ENCODE peak calls at places on chromosomes 6 and 20, in four cellular contexts. L is AG04450, E is Peyer's patch, H is glutamatergic neuron. N is an unnamed sample.

GRCh38 chr6:132466952-132467351 is 46.0 kb downstream of the STX7 start:
- DNase-seq in L (peak), E (no peak), H (no peak), N (no peak)

GRCh38 chr6:5998741-5999687 is 7.7 kb downstream of the NRN1 start:
- DNase-seq in H (peak), E (no peak), L (no peak), N (no peak)

GRCh38 chr6:21965953-21966539 is 330.8 kb downstream of the PRL start:
- DNase-seq in H (no peak), E (no peak), L (no peak), N (no peak)

GRCh38 chr6:152680151-152680550 is 17.5 kb upstream of the MYCT1 start:
- DNase-seq in L (no peak), H (no peak), E (no peak), N (no peak)

GRCh38 chr20:41748756-41749582 is 130.8 kb upstream of the CHD6 start:
- DNase-seq in L (no peak), E (no peak), H (no peak), N (no peak)

GRCh38 chr6:14711056-14711703 is 534.7 kb upstream of the JARID2 start:
- DNase-seq in H (no peak), L (peak), E (peak), N (no peak)

GRCh38 chr20:48897298-48898044 is 24.0 kb upstream of the ARFGEF2 start:
- DNase-seq in H (no peak), L (peak), E (no peak), N (no peak)

GRCh38 chr6:46325561-46326525 is 155.1 kb upstream of the ENPP5 start:
- DNase-seq in E (no peak), L (no peak), H (peak), N (no peak)

GRCh38 chr6:13427838-13428527 is 59.4 kb downstream of the GFOD1 start:
- DNase-seq in E (peak), H (no peak), L (no peak), N (peak)

GRCh38 chr6:155033021-155033801 is 38.1 kb downstream of the TIAM2 start:
- DNase-seq in L (no peak), E (no peak), H (no peak), N (no peak)

GRCh38 chr6:80976336-80976735 is 776.1 kb downstream of the TENT5A start:
- DNase-seq in H (no peak), E (no peak), L (no peak), N (no peak)

GRCh38 chr6:133392641-133393040 is 151.5 kb downstream of the EYA4 start:
- DNase-seq in L (no peak), E (no peak), H (no peak), N (no peak)

GRCh38 chr6:10413850-10414765 is 766 bp downstream of the TFAP2A start:
- DNase-seq in E (no peak), L (no peak), H (peak), N (no peak)
- TF ChIP-seq CTCF in E (no peak), L (no peak), H (no peak), N (no peak)

DNA sequence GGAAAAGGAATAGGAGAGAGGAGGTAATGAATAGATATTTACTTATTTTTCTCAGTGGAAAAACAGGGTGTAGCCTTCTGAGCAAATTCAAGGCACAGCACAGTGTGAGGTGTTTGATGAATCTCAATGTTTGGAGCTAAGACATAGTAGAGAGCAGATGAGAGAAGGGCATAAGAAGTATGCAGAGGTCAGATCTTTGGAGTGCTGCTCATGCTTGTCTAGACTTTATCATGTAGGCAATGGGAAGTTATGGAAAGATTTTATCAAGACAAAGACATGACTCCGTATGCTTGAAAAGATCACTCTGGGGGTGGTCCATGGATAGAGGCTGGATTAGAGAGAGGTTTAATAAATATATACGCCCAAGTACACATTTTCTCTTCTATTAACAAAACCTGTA is 217.0 kb upstream of the CNR1 start:
- DNase-seq in E (no peak), L (no peak), H (no peak), N (no peak)
- TF ChIP-seq CTCF in E (no peak), L (no peak), H (no peak), N (no peak)

GRCh38 chr6:62285612-62286469 is at the start of gene KHDRBS2:
- DNase-seq in H (peak), E (peak), L (no peak), N (peak)

GRCh38 chr6:62283359-62283758 is 2.7 kb downstream of the KHDRBS2 start:
- DNase-seq in H (no peak), L (no peak), E (no peak), N (no peak)

GRCh38 chr6:62286470-62286843 is 432 bp upstream of the KHDRBS2 start:
- DNase-seq in E (peak), H (no peak), L (no peak), N (no peak)

GRCh38 chr6:62284725-62285124 is 1.3 kb downstream of the KHDRBS2 start:
- DNase-seq in E (no peak), L (no peak), H (no peak), N (no peak)

DNA sequence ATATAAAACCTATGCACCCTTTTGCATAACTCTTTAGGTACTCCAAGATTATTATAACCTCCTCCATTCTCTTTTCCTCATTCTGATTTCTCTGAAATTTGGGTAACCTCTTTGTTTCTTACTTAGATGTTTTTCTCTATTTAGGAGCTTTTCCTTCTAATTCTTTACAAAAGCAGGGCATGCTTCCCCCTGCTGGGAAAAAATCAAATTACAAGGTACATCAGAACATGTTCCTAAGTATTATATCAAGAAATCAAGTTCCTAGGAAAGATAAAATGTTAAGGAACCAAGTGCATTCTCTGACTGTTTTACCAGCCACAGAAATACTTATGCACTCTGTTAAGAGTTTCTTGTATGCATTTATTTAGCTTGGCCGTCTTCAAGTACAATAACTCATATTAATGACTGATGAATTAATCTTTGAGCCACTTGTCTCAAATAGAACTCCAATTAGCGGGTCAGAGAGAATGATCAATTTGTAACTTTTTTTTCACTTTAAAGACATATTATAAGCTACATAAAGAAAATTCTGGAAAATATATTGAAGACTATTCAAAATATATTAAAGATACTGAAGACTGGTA is 2.1 kb downstream of the KHDRBS2 start:
- DNase-seq in L (no peak), H (no peak), E (no peak), N (no peak)
- TF ChIP-seq CTCF in L (no peak), H (peak), E (peak), N (no peak)

GRCh38 chr6:112296122-112296521 is 41.8 kb upstream of the LAMA4 start:
- DNase-seq in E (no peak), L (no peak), H (no peak), N (no peak)
- TF ChIP-seq CTCF in E (no peak), L (peak), H (no peak), N (peak)

N was measured in natural killer cell.